ENCODE peak calls at places on chromosomes 1 and 21, in ten cellular contexts. R is suprapubic skin; L is pancreas; Y is sigmoid colon; G is A549; F is mucosa of descending colon; J is endothelial cell of umbilical vein; S is CD8-positive, alpha-beta T cell; T is Panc1; D is GM23248. V is an unnamed sample. For H3K4me1 and H3K9me3, the result is how much of the 10 kb centered on the place peaks cover.

GRCh38 chr1:35497571-35497970 is 59.6 kb downstream of the KIAA0319L start:
- DNase-seq in R (no peak), L (no peak), Y (no peak), G (no peak), F (no peak), J (no peak), S (no peak), T (no peak), D (no peak), V (no peak)

GRCh38 chr21:22235866-22236590 is 1237.8 kb downstream of the NCAM2 start:
- DNase-seq in R (no peak), L (no peak), Y (no peak), G (no peak), F (no peak), J (no peak), S (no peak), T (no peak), D (no peak), V (no peak)

GRCh38 chr21:39696620-39697019 is 48.4 kb upstream of the IGSF5 start:
- DNase-seq in R (no peak), L (peak), Y (no peak), G (no peak), F (peak), J (no peak), S (no peak), T (no peak), D (no peak), V (no peak)

GRCh38 chr21:43884861-43885370 is 19.9 kb downstream of the AGPAT3 start:
- DNase-seq in R (no peak), L (no peak), Y (peak), G (no peak), F (no peak), J (no peak), S (no peak), T (no peak), D (no peak), V (peak)

GRCh38 chr1:42184616-42185015 is 20.1 kb upstream of the GUCA2A start:
- DNase-seq in R (no peak), L (no peak), Y (no peak), G (no peak), F (no peak), J (peak), S (no peak), T (no peak), D (no peak), V (no peak)

GRCh38 chr1:32521165-32521564 is 18.1 kb upstream of the ZBTB8A start:
- DNase-seq in R (no peak), L (peak), Y (no peak), G (no peak), F (no peak), J (no peak), S (no peak), T (no peak), D (no peak), V (no peak)

GRCh38 chr1:93938461-93939145 is 29.4 kb upstream of the GCLM start:
- DNase-seq in R (no peak), L (no peak), Y (no peak), G (no peak), F (no peak), J (no peak), S (no peak), T (no peak), D (peak), V (no peak)

GRCh38 chr1:4796161-4796998 is 142.0 kb downstream of the AJAP1 start:
- DNase-seq in R (no peak), L (no peak), Y (no peak), G (no peak), F (no peak), J (no peak), S (no peak), T (no peak), D (no peak), V (no peak)

GRCh38 chr1:64955093-64956066 is 11.0 kb downstream of the JAK1 start:
- DNase-seq in R (no peak), L (no peak), Y (no peak), G (no peak), F (no peak), J (no peak), S (no peak), T (no peak), D (no peak), V (no peak)

GRCh38 chr1:66723985-66724384 is 28.3 kb upstream of the DYNLT5 start:
- DNase-seq in R (no peak), L (no peak), Y (no peak), G (no peak), F (no peak), J (no peak), S (no peak), T (no peak), D (peak), V (no peak)

GRCh38 chr1:86957206-86957605 is 42.8 kb downstream of the HS2ST1 start:
- DNase-seq in R (no peak), L (no peak), Y (no peak), G (no peak), F (no peak), J (no peak), S (no peak), T (no peak), D (no peak), V (no peak)

GRCh38 chr1:216422821-216423529 is at the start of gene USH2A:
- DNase-seq in R (no peak), L (peak), Y (no peak), G (no peak), F (no peak), J (no peak), S (no peak), T (no peak), D (no peak), V (no peak)

GRCh38 chr1:182783068-182783467 is 6.5 kb upstream of the NPL start:
- DNase-seq in R (no peak), L (no peak), Y (no peak), G (no peak), F (no peak), J (no peak), S (no peak), T (no peak), D (no peak), V (no peak)

GRCh38 chr21:36402339-36402738 is 17.1 kb downstream of the CHAF1B start:
- DNase-seq in R (no peak), L (no peak), Y (no peak), G (no peak), F (no peak), J (no peak), S (no peak), T (no peak), D (no peak), V (no peak)

GRCh38 chr1:7407980-7408770 is 362.9 kb upstream of the VAMP3 start:
- DNase-seq in R (peak), L (no peak), Y (peak), G (no peak), F (no peak), J (no peak), S (no peak), T (no peak), D (no peak), V (no peak)

GRCh38 chr1:31164291-31164690 is 75.4 kb downstream of the NKAIN1 start:
- DNase-seq in R (no peak), L (no peak), Y (no peak), G (no peak), F (no peak), J (no peak), S (no peak), T (no peak), D (no peak), V (no peak)

GRCh38 chr1:241660424-241660972 is 8.4 kb downstream of the WDR64 start:
- DNase-seq in R (no peak), L (no peak), Y (no peak), G (no peak), F (no peak), J (no peak), S (no peak), T (no peak), D (no peak), V (no peak)

GRCh38 chr1:228930479-228930957 is 195.2 kb downstream of the RHOU start:
- DNase-seq in R (no peak), L (no peak), Y (no peak), G (no peak), F (peak), J (no peak), S (no peak), T (no peak), D (no peak), V (no peak)

GRCh38 chr1:236120725-236121153 is 21.6 kb upstream of the GPR137B start:
- DNase-seq in R (no peak), L (no peak), Y (no peak), G (no peak), F (no peak), J (no peak), S (peak), T (no peak), D (no peak), V (no peak)

GRCh38 chr1:119978018-119978505 is 81.7 kb upstream of the ADAM30 start:
- DNase-seq in R (no peak), L (no peak), Y (no peak), G (no peak), F (no peak), J (no peak), S (no peak), T (no peak), D (no peak), V (no peak)

GRCh38 chr1:45304311-45305081 is 22.2 kb upstream of the HPDL start:
- DNase-seq in R (no peak), L (peak), Y (peak), G (no peak), F (peak), J (no peak), S (no peak), T (no peak), D (peak), V (no peak)

GRCh38 chr1:17168480-17168878 is 36.4 kb upstream of the PADI1 start:
- DNase-seq in R (no peak), L (no peak), Y (no peak), G (no peak), F (no peak), J (no peak), S (no peak), T (no peak), D (peak), V (no peak)

GRCh38 chr21:41364308-41364707 is 2.5 kb downstream of the MX2 start:
- DNase-seq in R (no peak), L (no peak), Y (no peak), G (no peak), F (no peak), J (no peak), S (no peak), T (no peak), D (no peak), V (no peak)

GRCh38 chr1:101364370-101365120 is 127.7 kb downstream of the S1PR1 start:
- DNase-seq in R (no peak), L (no peak), Y (no peak), G (no peak), F (no peak), J (no peak), S (no peak), T (no peak), D (peak), V (no peak)

GRCh38 chr21:15121655-15122120 is 56.9 kb upstream of the NRIP1 start:
- DNase-seq in R (no peak), L (peak), Y (no peak), G (no peak), F (no peak), J (peak), S (no peak), T (no peak), D (peak), V (peak)

GRCh38 chr1:23620605-23621004 is 61.3 kb upstream of the ID3 start:
- DNase-seq in R (no peak), L (no peak), Y (no peak), G (no peak), F (no peak), J (no peak), S (no peak), T (no peak), D (no peak), V (no peak)

GRCh38 chr1:44810101-44810761 is 1.9 kb downstream of the BTBD19 start:
- DNase-seq in R (peak), L (peak), Y (peak), G (no peak), F (no peak), J (peak), S (no peak), T (no peak), D (no peak), V (peak)

GRCh38 chr1:223887724-223888428 is 42.1 kb upstream of the TP53BP2 start:
- DNase-seq in R (no peak), L (no peak), Y (no peak), G (peak), F (no peak), J (peak), S (no peak), T (peak), D (peak), V (peak)

GRCh38 chr1:159867322-159868064 is 5.0 kb upstream of the VSIG8 start:
- DNase-seq in R (no peak), L (peak), Y (no peak), G (no peak), F (peak), J (peak), S (no peak), T (no peak), D (peak), V (peak)

GRCh38 chr1:61169634-61170033 is 87.3 kb downstream of the NFIA start:
- DNase-seq in R (no peak), L (no peak), Y (no peak), G (no peak), F (no peak), J (no peak), S (no peak), T (no peak), D (no peak), V (no peak)
- H3K4me1 ChIP-seq in R (half or more), L (under half), Y (half or more), G (under half), F (under half), J (under half), S (under half), T (under half), D (under half), V (under half)

DNA sequence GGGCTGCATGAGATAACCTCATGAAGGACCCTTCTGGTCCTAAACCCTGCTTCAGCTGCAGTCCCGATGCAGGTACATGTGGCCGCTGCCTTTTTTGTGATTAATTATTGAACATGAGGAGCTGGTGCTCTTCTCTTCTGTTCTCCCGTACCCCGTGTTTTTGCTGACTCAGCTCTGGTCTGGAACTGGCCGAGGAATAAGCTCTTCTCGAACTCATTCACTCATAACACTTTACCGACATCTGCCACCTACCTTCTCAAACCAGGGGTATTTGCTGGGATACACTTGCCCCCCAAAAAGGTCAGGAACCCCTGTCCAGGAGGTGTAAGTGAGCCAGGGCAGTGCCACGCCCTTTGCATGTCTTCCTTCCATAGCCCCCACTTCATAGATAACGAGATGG is 31.8 kb downstream of the KCNQ4 start:
- DNase-seq in R (no peak), L (no peak), Y (no peak), G (no peak), F (no peak), J (no peak), S (no peak), T (no peak), D (no peak), V (no peak)
- H3K9me3 ChIP-seq in R (under half), L (under half), Y (under half), G (under half), F (under half), J (under half), S (under half), T (under half), D (under half), V (under half)

GRCh38 chr1:112346802-112347350 is 49.1 kb upstream of the CTTNBP2NL start:
- DNase-seq in R (no peak), L (no peak), Y (no peak), G (no peak), F (no peak), J (no peak), S (no peak), T (no peak), D (no peak), V (no peak)

GRCh38 chr1:112344754-112345423 is 51.1 kb upstream of the CTTNBP2NL start:
- DNase-seq in R (no peak), L (no peak), Y (no peak), G (no peak), F (no peak), J (no peak), S (no peak), T (no peak), D (no peak), V (no peak)

GRCh38 chr1:112337028-112337531 is 58.9 kb upstream of the CTTNBP2NL start:
- DNase-seq in R (no peak), L (peak), Y (peak), G (peak), F (no peak), J (peak), S (no peak), T (peak), D (peak), V (peak)

DNA sequence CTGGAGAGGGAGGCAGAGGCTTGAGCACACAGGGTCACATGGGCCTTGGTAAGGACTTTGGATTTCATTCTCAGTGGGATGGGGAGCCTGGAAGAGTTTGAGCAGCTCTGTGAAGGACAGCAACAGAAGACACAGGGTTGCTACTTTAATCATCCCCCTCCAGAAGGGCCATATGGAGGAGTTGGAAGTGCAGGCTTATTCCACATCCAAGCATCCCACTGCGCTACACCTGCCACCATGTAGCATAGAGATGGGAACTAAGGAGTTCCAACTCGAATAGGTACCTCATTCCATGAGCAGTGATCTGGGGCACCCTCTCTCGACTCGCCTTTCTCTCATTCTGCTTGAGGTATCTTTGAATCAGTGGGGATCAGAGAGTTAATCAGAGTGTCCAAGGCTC is 54.0 kb upstream of the CTTNBP2NL start:
- DNase-seq in R (no peak), L (no peak), Y (no peak), G (no peak), F (no peak), J (no peak), S (no peak), T (no peak), D (no peak), V (no peak)
- H3K4me1 ChIP-seq in R (under half), L (under half), Y (under half), G (under half), F (under half), J (under half), S (under half), T (under half), D (under half), V (under half)

GRCh38 chr1:199242162-199242561 is 603.3 kb downstream of the PTPRC start:
- DNase-seq in R (no peak), L (no peak), Y (no peak), G (no peak), F (no peak), J (no peak), S (no peak), T (no peak), D (no peak), V (no peak)

GRCh38 chr1:199247891-199248290 is 609.1 kb downstream of the PTPRC start:
- DNase-seq in R (no peak), L (no peak), Y (no peak), G (no peak), F (no peak), J (peak), S (no peak), T (no peak), D (no peak), V (no peak)

GRCh38 chr1:199242601-199243000 is 603.8 kb downstream of the PTPRC start:
- DNase-seq in R (no peak), L (no peak), Y (no peak), G (no peak), F (no peak), J (no peak), S (no peak), T (no peak), D (no peak), V (no peak)

GRCh38 chr1:199243423-199244061 is 604.7 kb downstream of the PTPRC start:
- DNase-seq in R (no peak), L (no peak), Y (no peak), G (peak), F (peak), J (peak), S (peak), T (peak), D (peak), V (peak)

DNA sequence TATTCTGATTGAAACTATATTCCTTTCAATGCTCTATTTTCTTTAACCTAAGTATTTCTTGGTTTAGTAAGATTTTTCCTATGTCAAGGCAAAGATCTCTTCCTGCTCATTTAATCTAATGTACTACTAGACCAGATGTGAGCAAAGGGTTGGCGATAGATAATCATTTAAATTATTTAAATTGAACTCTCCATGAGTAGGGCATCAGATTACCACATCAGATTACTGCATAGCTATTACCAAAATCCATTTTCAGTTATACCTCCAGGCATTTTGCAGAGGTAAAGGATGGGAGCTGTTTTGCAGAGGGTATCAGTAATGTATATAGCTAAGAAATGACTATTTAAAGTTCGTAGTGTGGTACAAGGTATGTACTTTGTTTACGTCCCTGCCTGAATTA is 607.9 kb downstream of the PTPRC start:
- DNase-seq in R (no peak), L (no peak), Y (no peak), G (no peak), F (no peak), J (no peak), S (no peak), T (no peak), D (no peak), V (no peak)
- H3K9me3 ChIP-seq in R (under half), L (under half), Y (under half), G (under half), F (under half), J (under half), S (under half), T (under half), D (under half), V (under half)

GRCh38 chr1:109248444-109248796 is 919 bp upstream of the CELSR2 start:
- DNase-seq in R (peak), L (no peak), Y (no peak), G (no peak), F (no peak), J (no peak), S (no peak), T (no peak), D (no peak), V (no peak)
- H3K4me1 ChIP-seq in R (under half), L (under half), Y (under half), G (under half), F (under half), J (under half), S (under half), T (under half), D (under half), V (under half)